ENCODE peak calls at places on chromosomes 4 and X, in four cellular contexts. G is mammary epithelial cell, S is lower lobe of right lung, H is tibial artery. V is an unnamed sample.

GRCh38 chrX:151958101-151958500 is 16.4 kb downstream of the GABRE start:
- DNase-seq in H (no peak), S (no peak), G (no peak), V (no peak)

GRCh38 chr4:2757426-2757825 is 1.3 kb upstream of the TNIP2 start:
- DNase-seq in H (no peak), S (peak; percentile 44), G (no peak), V (no peak)

GRCh38 chr4:101119141-101119540 is 228.2 kb downstream of the PPP3CA start:
- DNase-seq in G (no peak), S (no peak), H (no peak), V (no peak)

GRCh38 chrX:123698979-123699378 is 33.9 kb downstream of the THOC2 start:
- DNase-seq in H (no peak), G (no peak), S (no peak), V (no peak)

GRCh38 chr4:113355550-113356371 is 306.3 kb downstream of the ANK2 start:
- DNase-seq in S (no peak), G (peak; percentile 95), H (peak; percentile 28), V (no peak)

GRCh38 chrX:2897311-2897689 is 31.8 kb downstream of the ARSD start:
- DNase-seq in G (no peak), H (no peak), S (no peak), V (no peak)

GRCh38 chr4:62470020-62470419 is 1269.9 kb downstream of the ADGRL3 start:
- DNase-seq in G (no peak), H (no peak), S (no peak), V (no peak)

GRCh38 chr4:14607578-14607977 is 394.7 kb upstream of the CPEB2 start:
- DNase-seq in H (no peak), S (no peak), G (peak; percentile 3), V (no peak)

GRCh38 chr4:1365271-1366178 is 18.5 kb downstream of the UVSSA start:
- DNase-seq in G (peak; percentile 75), H (no peak), S (peak; percentile 79), V (peak; percentile 43)

GRCh38 chr4:134027931-134028330 is 173.7 kb downstream of the PABPC4L start:
- DNase-seq in S (no peak), H (no peak), G (peak; percentile 66), V (no peak)

GRCh38 chrX:32448320-32448719 is 763.0 kb downstream of the DMD start:
- DNase-seq in H (no peak), S (no peak), G (no peak), V (no peak)

GRCh38 chrX:37922926-37923325 is 75.6 kb upstream of the DYNLT3 start:
- DNase-seq in H (no peak), S (no peak), G (no peak), V (no peak)

GRCh38 chr4:65344278-65344825 is 325.9 kb downstream of the EPHA5 start:
- DNase-seq in H (no peak), G (no peak), S (no peak), V (no peak)

GRCh38 chrX:8967471-8967870 is 66.5 kb downstream of the FAM9B start:
- DNase-seq in S (no peak), H (no peak), G (no peak), V (no peak)

GRCh38 chr4:11228575-11228974 is 200.1 kb downstream of the HS3ST1 start:
- DNase-seq in S (no peak), G (peak; percentile 51), H (no peak), V (no peak)

GRCh38 chr4:138669479-138670165 is 346.0 kb upstream of the NOCT start:
- DNase-seq in G (no peak), H (no peak), S (no peak), V (no peak)

GRCh38 chr4:37981844-37982720 is 21.9 kb downstream of the PTTG2 start:
- DNase-seq in S (no peak), G (no peak), H (no peak), V (no peak)
- H3K4me1 ChIP-seq in S (peaks cover 28% of the 10 kb centered on the region), G (peaks cover 5% of the 10 kb centered on the region), H (peaks cover 39% of the 10 kb centered on the region), V (peaks cover 23% of the 10 kb centered on the region)

DNA sequence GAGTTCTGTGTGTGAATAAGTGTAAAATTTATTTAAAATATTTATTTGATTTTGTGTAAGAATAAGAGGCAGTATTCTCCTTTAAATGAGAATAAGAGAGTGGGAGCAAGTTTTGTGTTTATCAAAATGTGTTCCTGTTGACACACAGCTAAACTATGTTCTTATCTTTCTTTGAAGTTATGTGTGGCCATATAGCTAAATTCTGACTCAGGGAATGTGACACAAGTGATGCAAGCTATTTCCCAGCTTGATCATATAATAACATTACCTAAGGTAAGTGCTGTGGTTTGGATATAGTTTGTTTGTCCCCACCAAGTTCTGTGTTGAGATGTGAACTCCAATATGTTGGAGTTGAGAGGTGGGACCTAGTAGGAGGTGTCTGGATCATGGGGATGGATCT is 740.0 kb upstream of the IGFBP7 start:
- DNase-seq in H (no peak), G (no peak), S (no peak), V (no peak)
- H3K4me1 ChIP-seq in H (no peaks in the 10 kb centered on the region), G (no peaks in the 10 kb centered on the region), S (no peaks in the 10 kb centered on the region), V (no peaks in the 10 kb centered on the region)

DNA sequence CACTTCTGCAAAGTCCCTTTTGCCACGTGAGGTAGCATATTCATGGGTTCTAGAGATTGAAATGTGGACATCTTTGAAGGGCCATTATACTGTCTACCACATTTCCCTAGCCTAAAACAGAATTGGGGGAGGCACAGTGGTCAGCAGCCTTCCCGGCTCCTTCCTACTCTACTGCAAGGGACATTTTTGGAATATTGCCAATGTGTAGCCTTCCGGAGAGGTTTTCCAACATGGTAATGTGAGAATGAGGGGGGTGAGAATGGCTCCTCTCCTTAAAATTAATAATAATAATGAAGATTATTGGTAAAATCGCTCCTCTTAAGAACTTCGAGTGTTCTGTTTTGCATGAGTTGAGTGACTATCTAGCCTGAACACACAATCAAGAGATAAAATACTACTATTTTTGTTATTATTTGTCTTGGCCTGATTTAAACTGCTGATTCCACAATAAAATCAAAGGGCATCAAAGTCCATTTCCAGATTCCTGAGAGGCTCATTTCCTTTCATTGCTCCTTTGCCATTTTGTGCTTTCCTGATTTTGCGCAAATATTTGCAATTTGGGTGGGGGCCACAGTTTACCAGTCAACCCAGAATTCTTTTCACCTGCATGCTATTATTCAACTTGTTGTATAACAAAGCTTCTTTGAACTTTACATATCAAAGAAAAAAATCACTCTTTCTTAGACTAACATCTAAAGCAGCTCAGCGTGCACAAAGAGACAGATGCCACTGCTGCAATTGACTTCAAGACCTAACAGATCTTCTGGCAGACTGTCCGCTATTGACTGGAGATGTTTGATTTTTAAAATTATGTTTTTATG is 27.0 kb upstream of the TSPAN5 start:
- DNase-seq in H (no peak), S (no peak), G (no peak), V (no peak)
- H3K4me1 ChIP-seq in H (no peaks in the 10 kb centered on the region), S (no peaks in the 10 kb centered on the region), G (no peaks in the 10 kb centered on the region), V (peaks cover 9% of the 10 kb centered on the region)

DNA sequence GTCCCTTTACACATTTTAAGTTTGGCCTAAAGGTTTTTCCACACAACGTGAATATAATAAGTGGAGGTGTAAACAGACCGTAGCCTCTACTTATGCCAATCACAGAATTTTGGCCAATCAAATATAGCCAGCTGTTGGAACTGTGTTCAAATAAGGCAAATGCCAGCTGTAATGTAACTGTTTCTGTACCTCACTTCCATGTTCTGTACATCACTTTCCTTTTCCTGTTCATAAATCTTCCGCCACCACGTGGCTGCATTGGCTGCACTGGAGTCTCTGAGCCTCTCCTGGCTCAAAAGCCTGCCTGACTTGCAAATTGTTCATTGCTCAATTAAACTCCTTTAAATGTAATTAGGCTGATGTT is 105.1 kb upstream of the SMIM31 start:
- DNase-seq in G (no peak), S (no peak), H (no peak), V (no peak)
- H3K4me1 ChIP-seq in G (peaks cover 13% of the 10 kb centered on the region), S (no peaks in the 10 kb centered on the region), H (no peaks in the 10 kb centered on the region), V (peaks cover 25% of the 10 kb centered on the region)

GRCh38 chr4:153497988-153498967 is 32.1 kb downstream of the TMEM131L start:
- DNase-seq in G (no peak), H (no peak), S (no peak), V (no peak)
- H3K4me1 ChIP-seq in G (peaks cover 54% of the 10 kb centered on the region), H (peaks cover 56% of the 10 kb centered on the region), S (peaks cover 13% of the 10 kb centered on the region), V (peaks cover 23% of the 10 kb centered on the region)

DNA sequence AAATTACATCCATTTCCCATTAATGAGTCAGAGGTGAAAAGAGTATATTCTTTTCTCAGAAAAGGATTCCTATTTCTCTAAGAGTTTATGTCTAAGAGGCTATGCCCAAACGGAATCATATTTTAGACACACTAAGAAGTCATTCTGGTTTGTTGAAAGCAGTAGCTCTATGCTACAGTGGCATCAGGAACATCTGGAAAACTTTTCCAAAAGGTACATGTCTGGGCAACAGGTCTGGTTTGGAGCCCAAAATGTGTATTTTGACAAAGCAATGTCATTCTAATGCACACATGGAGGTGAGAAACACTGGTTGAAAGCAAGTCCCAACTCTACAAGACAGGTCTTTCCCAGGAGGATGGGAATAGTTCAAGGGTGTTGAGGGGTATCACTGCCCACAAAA is 56.1 kb downstream of the APBB2 start:
- DNase-seq in H (no peak), S (no peak), G (no peak), V (no peak)
- H3K4me1 ChIP-seq in H (peaks cover 32% of the 10 kb centered on the region), S (peaks cover 29% of the 10 kb centered on the region), G (peaks cover 72% of the 10 kb centered on the region), V (peaks cover 88% of the 10 kb centered on the region)

GRCh38 chr4:54685810-54686209 is 28.1 kb downstream of the KIT start:
- DNase-seq in H (no peak), G (no peak), S (no peak), V (no peak)

GRCh38 chr4:54683616-54684346 is 26.0 kb downstream of the KIT start:
- DNase-seq in H (no peak), S (no peak), G (peak; percentile 56), V (no peak)

GRCh38 chr4:54687887-54688841 is 30.4 kb downstream of the KIT start:
- DNase-seq in G (no peak), H (no peak), S (no peak), V (no peak)
- H3K4me1 ChIP-seq in G (no peaks in the 10 kb centered on the region), H (no peaks in the 10 kb centered on the region), S (no peaks in the 10 kb centered on the region), V (no peaks in the 10 kb centered on the region)

GRCh38 chrX:19774905-19775304 is 112.5 kb downstream of the SH3KBP1 start:
- DNase-seq in S (no peak), H (no peak), G (no peak), V (no peak)

GRCh38 chrX:19772759-19773623 is 114.4 kb downstream of the SH3KBP1 start:
- DNase-seq in S (no peak), G (no peak), H (no peak), V (no peak)

GRCh38 chrX:19769467-19769866 is 117.9 kb downstream of the SH3KBP1 start:
- DNase-seq in H (no peak), S (no peak), G (no peak), V (no peak)

GRCh38 chrX:19775830-19776498 is 111.4 kb downstream of the SH3KBP1 start:
- DNase-seq in S (no peak), G (no peak), H (no peak), V (no peak)

GRCh38 chrX:19772306-19772705 is 115.1 kb downstream of the SH3KBP1 start:
- DNase-seq in S (no peak), G (no peak), H (no peak), V (no peak)
- H3K4me1 ChIP-seq in S (peaks cover 11% of the 10 kb centered on the region), G (no peaks in the 10 kb centered on the region), H (no peaks in the 10 kb centered on the region), V (peaks cover 7% of the 10 kb centered on the region)

GRCh38 chr4:85883180-85883579 is 408.2 kb downstream of the ARHGAP24 start:
- DNase-seq in G (no peak), H (no peak), S (no peak), V (no peak)
- H3K4me1 ChIP-seq in G (no peaks in the 10 kb centered on the region), H (no peaks in the 10 kb centered on the region), S (no peaks in the 10 kb centered on the region), V (no peaks in the 10 kb centered on the region)